ENCODE peak calls at places on chromosomes 2 and 18, in five cellular contexts. One of them, this sample, is unnamed.

GRCh38 chr2:241744028-241744754 is 9.8 kb downstream of the D2HGDH start:
- DNase-seq in RWPE1: no peak
- DNase-seq in WTC11: no peak
- DNase-seq in mesothelial cell of epicardium: no peak
- DNase-seq in fibroblast of the aortic adventitia: no peak
- DNase-seq in this sample: no peak

GRCh38 chr2:188477564-188478086 is 186.0 kb downstream of the GULP1 start:
- DNase-seq in RWPE1: no peak
- DNase-seq in WTC11: no peak
- DNase-seq in mesothelial cell of epicardium: no peak
- DNase-seq in fibroblast of the aortic adventitia: no peak
- DNase-seq in this sample: no peak

GRCh38 chr2:17580319-17580715 is 39.8 kb downstream of the VSNL1 start:
- DNase-seq in RWPE1: no peak
- DNase-seq in WTC11: no peak
- DNase-seq in mesothelial cell of epicardium: no peak
- DNase-seq in fibroblast of the aortic adventitia: no peak
- DNase-seq in this sample: no peak

GRCh38 chr18:50009772-50010171 is 185.2 kb downstream of the MYO5B start:
- DNase-seq in RWPE1: peak; percentile 10
- DNase-seq in WTC11: peak; percentile 64
- DNase-seq in mesothelial cell of epicardium: no peak
- DNase-seq in fibroblast of the aortic adventitia: peak; percentile 18
- DNase-seq in this sample: peak; percentile 28

GRCh38 chr2:219082332-219082958 is 21.7 kb upstream of the IHH start:
- DNase-seq in RWPE1: no peak
- DNase-seq in WTC11: no peak
- DNase-seq in mesothelial cell of epicardium: no peak
- DNase-seq in fibroblast of the aortic adventitia: peak; percentile 42
- DNase-seq in this sample: no peak

GRCh38 chr2:169734172-169734847 is 678 bp downstream of the KLHL23 start:
- DNase-seq in RWPE1: peak; percentile 27
- DNase-seq in WTC11: peak; percentile 55
- DNase-seq in mesothelial cell of epicardium: peak; percentile 69
- DNase-seq in fibroblast of the aortic adventitia: no peak
- DNase-seq in this sample: peak; percentile 67

GRCh38 chr18:7855051-7855450 is 287.9 kb downstream of the PTPRM start:
- DNase-seq in RWPE1: no peak
- DNase-seq in WTC11: no peak
- DNase-seq in mesothelial cell of epicardium: no peak
- DNase-seq in fibroblast of the aortic adventitia: no peak
- DNase-seq in this sample: no peak

GRCh38 chr18:44232500-44232899 is 448.2 kb upstream of the SETBP1 start:
- DNase-seq in RWPE1: no peak
- DNase-seq in WTC11: no peak
- DNase-seq in mesothelial cell of epicardium: no peak
- DNase-seq in fibroblast of the aortic adventitia: no peak
- DNase-seq in this sample: no peak

GRCh38 chr18:59220164-59220783 is 316 bp downstream of the GRP start:
- DNase-seq in RWPE1: no peak
- DNase-seq in WTC11: peak; percentile 34
- DNase-seq in mesothelial cell of epicardium: no peak
- DNase-seq in fibroblast of the aortic adventitia: no peak
- DNase-seq in this sample: peak; percentile 55

GRCh38 chr2:112701092-112701491 is 19.7 kb upstream of the NT5DC4 start:
- DNase-seq in RWPE1: no peak
- DNase-seq in WTC11: no peak
- DNase-seq in mesothelial cell of epicardium: no peak
- DNase-seq in fibroblast of the aortic adventitia: peak; percentile 59
- DNase-seq in this sample: no peak

GRCh38 chr18:48183613-48184012 is 225.6 kb downstream of the ZBTB7C start:
- DNase-seq in RWPE1: no peak
- DNase-seq in WTC11: no peak
- DNase-seq in mesothelial cell of epicardium: no peak
- DNase-seq in fibroblast of the aortic adventitia: no peak
- DNase-seq in this sample: no peak

GRCh38 chr2:100397117-100397860 is 20.2 kb downstream of the CHST10 start:
- DNase-seq in RWPE1: no peak
- DNase-seq in WTC11: no peak
- DNase-seq in mesothelial cell of epicardium: no peak
- DNase-seq in fibroblast of the aortic adventitia: no peak
- DNase-seq in this sample: no peak

GRCh38 chr2:119248751-119249150 is 25.1 kb downstream of the STEAP3 start:
- DNase-seq in RWPE1: no peak
- DNase-seq in WTC11: no peak
- DNase-seq in mesothelial cell of epicardium: no peak
- DNase-seq in fibroblast of the aortic adventitia: no peak
- DNase-seq in this sample: no peak

GRCh38 chr2:222733846-222734689 is 62.6 kb downstream of the MOGAT1 start:
- DNase-seq in RWPE1: no peak
- DNase-seq in WTC11: no peak
- DNase-seq in mesothelial cell of epicardium: no peak
- DNase-seq in fibroblast of the aortic adventitia: peak; percentile 39
- DNase-seq in this sample: no peak

GRCh38 chr2:123453046-123453445 is 572.0 kb upstream of the CNTNAP5 start:
- DNase-seq in RWPE1: no peak
- DNase-seq in WTC11: no peak
- DNase-seq in mesothelial cell of epicardium: no peak
- DNase-seq in fibroblast of the aortic adventitia: no peak
- DNase-seq in this sample: no peak

GRCh38 chr2:241213567-241213966 is 25.1 kb downstream of the ANO7 start:
- DNase-seq in RWPE1: no peak
- DNase-seq in WTC11: no peak
- DNase-seq in mesothelial cell of epicardium: no peak
- DNase-seq in fibroblast of the aortic adventitia: no peak
- DNase-seq in this sample: no peak

GRCh38 chr2:94622113-94622618 is 249.1 kb upstream of the TEKT4 start:
- DNase-seq in RWPE1: no peak
- DNase-seq in WTC11: no peak
- DNase-seq in mesothelial cell of epicardium: no peak
- DNase-seq in fibroblast of the aortic adventitia: no peak
- DNase-seq in this sample: no peak

GRCh38 chr2:167294031-167294774 is 405.9 kb downstream of the XIRP2 start:
- DNase-seq in RWPE1: no peak
- DNase-seq in WTC11: peak; percentile 65
- DNase-seq in mesothelial cell of epicardium: no peak
- DNase-seq in fibroblast of the aortic adventitia: peak; percentile 26
- DNase-seq in this sample: peak; percentile 49

GRCh38 chr18:61606068-61606660 is 272.9 kb downstream of the CDH20 start:
- DNase-seq in RWPE1: peak; percentile 36
- DNase-seq in WTC11: peak; percentile 48
- DNase-seq in mesothelial cell of epicardium: peak; percentile 55
- DNase-seq in fibroblast of the aortic adventitia: peak; percentile 56
- DNase-seq in this sample: peak; percentile 63

GRCh38 chr2:149068996-149069888 is 30.7 kb downstream of the LYPD6B start:
- DNase-seq in RWPE1: no peak
- DNase-seq in WTC11: no peak
- DNase-seq in mesothelial cell of epicardium: no peak
- DNase-seq in fibroblast of the aortic adventitia: peak; percentile 89
- DNase-seq in this sample: no peak

GRCh38 chr2:173652731-173653426 is 298.2 kb downstream of the CDCA7 start:
- DNase-seq in RWPE1: peak; percentile 90
- DNase-seq in WTC11: no peak
- DNase-seq in mesothelial cell of epicardium: no peak
- DNase-seq in fibroblast of the aortic adventitia: peak; percentile 96
- DNase-seq in this sample: no peak

GRCh38 chr18:44545359-44545985 is 135.2 kb upstream of the SETBP1 start:
- DNase-seq in RWPE1: no peak
- DNase-seq in WTC11: no peak
- DNase-seq in mesothelial cell of epicardium: no peak
- DNase-seq in fibroblast of the aortic adventitia: no peak
- DNase-seq in this sample: no peak

GRCh38 chr2:235692076-235692475 is 198.2 kb downstream of the AGAP1 start:
- DNase-seq in RWPE1: no peak
- DNase-seq in WTC11: no peak
- DNase-seq in mesothelial cell of epicardium: no peak
- DNase-seq in fibroblast of the aortic adventitia: no peak
- DNase-seq in this sample: no peak

GRCh38 chr2:65622499-65622898 is 190.1 kb upstream of the SPRED2 start:
- DNase-seq in RWPE1: no peak
- DNase-seq in WTC11: no peak
- DNase-seq in mesothelial cell of epicardium: no peak
- DNase-seq in fibroblast of the aortic adventitia: no peak
- DNase-seq in this sample: no peak

GRCh38 chr2:216465580-216466197 is 33.0 kb upstream of the RPL37A start:
- DNase-seq in RWPE1: no peak
- DNase-seq in WTC11: no peak
- DNase-seq in mesothelial cell of epicardium: no peak
- DNase-seq in fibroblast of the aortic adventitia: no peak
- DNase-seq in this sample: peak; percentile 34

GRCh38 chr2:54481686-54482085 is 25.6 kb downstream of the SPTBN1 start:
- DNase-seq in RWPE1: no peak
- DNase-seq in WTC11: no peak
- DNase-seq in mesothelial cell of epicardium: no peak
- DNase-seq in fibroblast of the aortic adventitia: no peak
- DNase-seq in this sample: no peak

GRCh38 chr2:73054980-73055379 is 16.5 kb downstream of the SFXN5 start:
- DNase-seq in RWPE1: no peak
- DNase-seq in WTC11: no peak
- DNase-seq in mesothelial cell of epicardium: no peak
- DNase-seq in fibroblast of the aortic adventitia: no peak
- DNase-seq in this sample: no peak

GRCh38 chr18:36158261-36158867 is 28.7 kb downstream of the ELP2 start:
- DNase-seq in RWPE1: no peak
- DNase-seq in WTC11: no peak
- DNase-seq in mesothelial cell of epicardium: no peak
- DNase-seq in fibroblast of the aortic adventitia: peak; percentile 80
- DNase-seq in this sample: no peak

GRCh38 chr18:47795448-47795843 is 135.0 kb downstream of the SMAD2 start:
- DNase-seq in RWPE1: no peak
- DNase-seq in WTC11: no peak
- DNase-seq in mesothelial cell of epicardium: no peak
- DNase-seq in fibroblast of the aortic adventitia: no peak
- DNase-seq in this sample: no peak

GRCh38 chr2:64143154-64144056 is 815 bp downstream of the PELI1 start:
- DNase-seq in RWPE1: peak; percentile 36
- DNase-seq in WTC11: peak; percentile 53
- DNase-seq in mesothelial cell of epicardium: peak; percentile 66
- DNase-seq in fibroblast of the aortic adventitia: peak; percentile 51
- DNase-seq in this sample: peak; percentile 65

GRCh38 chr2:27889774-27890145 is 427 bp downstream of the RBKS start:
- DNase-seq in RWPE1: no peak
- DNase-seq in WTC11: no peak
- DNase-seq in mesothelial cell of epicardium: no peak
- DNase-seq in fibroblast of the aortic adventitia: no peak
- DNase-seq in this sample: no peak

DNA sequence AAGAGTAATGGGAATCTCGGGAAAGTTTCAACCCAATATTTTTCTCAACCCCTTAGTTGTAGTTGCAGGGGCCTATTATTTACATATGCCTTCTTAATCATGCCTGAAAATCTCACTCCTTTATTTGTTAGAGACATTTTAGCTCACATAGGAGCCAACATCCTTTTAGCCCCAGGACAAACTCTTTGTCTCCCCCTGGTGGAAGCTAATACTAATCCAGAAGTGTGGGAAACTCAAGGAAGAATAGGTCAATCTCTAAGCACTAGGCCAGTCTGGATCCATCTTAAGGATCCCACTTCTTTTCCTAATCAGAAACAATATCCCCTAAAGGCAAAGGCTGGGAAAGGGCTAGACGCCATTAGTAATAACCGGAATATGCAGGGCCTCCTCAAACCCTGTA is 550.9 kb upstream of the PKDCC start:
- DNase-seq in RWPE1: no peak
- DNase-seq in WTC11: no peak
- DNase-seq in mesothelial cell of epicardium: no peak
- DNase-seq in fibroblast of the aortic adventitia: no peak
- DNase-seq in this sample: no peak
- TF ChIP-seq CTCF in RWPE1: no peak
- TF ChIP-seq CTCF in WTC11: no peak
- TF ChIP-seq CTCF in mesothelial cell of epicardium: no peak
- TF ChIP-seq CTCF in fibroblast of the aortic adventitia: no peak
- TF ChIP-seq CTCF in this sample: no peak

DNA sequence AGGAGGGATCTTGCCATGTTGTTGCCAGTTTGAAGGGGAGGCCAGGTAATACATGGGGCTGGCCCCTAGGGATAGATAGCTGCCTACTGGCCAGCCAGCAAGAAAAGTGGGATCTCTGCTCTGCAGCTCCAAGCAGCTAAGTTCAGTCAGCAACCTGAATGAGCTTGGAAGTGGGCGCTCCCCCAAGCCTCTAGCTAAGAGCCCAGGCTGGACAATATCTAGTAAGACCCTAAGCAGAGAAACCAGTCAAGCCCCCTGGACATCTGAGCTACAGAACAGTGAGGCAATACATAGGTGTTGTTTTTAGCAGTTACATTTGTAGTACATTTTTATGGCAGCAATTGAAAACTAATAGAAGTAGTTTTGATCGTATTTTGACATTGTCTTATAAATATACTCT is 409.8 kb upstream of the SMIM21 start:
- DNase-seq in RWPE1: no peak
- DNase-seq in WTC11: no peak
- DNase-seq in mesothelial cell of epicardium: no peak
- DNase-seq in fibroblast of the aortic adventitia: no peak
- DNase-seq in this sample: no peak
- TF ChIP-seq CTCF in RWPE1: no peak
- TF ChIP-seq CTCF in WTC11: no peak
- TF ChIP-seq CTCF in mesothelial cell of epicardium: no peak
- TF ChIP-seq CTCF in fibroblast of the aortic adventitia: no peak
- TF ChIP-seq CTCF in this sample: no peak

DNA sequence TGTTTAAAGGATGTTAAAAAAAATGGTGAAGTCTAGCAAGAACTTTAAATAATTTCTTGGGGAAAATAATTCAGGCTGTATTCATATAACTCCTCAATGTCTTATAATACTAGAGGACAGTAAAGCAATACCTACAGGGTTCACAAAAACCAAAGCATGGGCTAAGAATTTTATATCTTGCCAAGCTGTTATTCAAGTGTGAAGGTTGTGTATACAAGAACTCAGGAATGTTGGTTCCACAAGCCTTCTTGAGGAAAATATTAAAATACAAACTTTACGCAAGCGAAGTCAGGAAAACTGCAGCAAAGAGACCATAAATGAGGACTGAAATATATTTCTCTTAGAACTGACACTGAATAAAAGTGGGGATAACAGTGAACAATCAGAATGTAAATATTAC is 76.1 kb upstream of the DNAJC10 start:
- DNase-seq in RWPE1: no peak
- DNase-seq in WTC11: no peak
- DNase-seq in mesothelial cell of epicardium: no peak
- DNase-seq in fibroblast of the aortic adventitia: no peak
- DNase-seq in this sample: no peak
- TF ChIP-seq CTCF in RWPE1: no peak
- TF ChIP-seq CTCF in WTC11: no peak
- TF ChIP-seq CTCF in mesothelial cell of epicardium: no peak
- TF ChIP-seq CTCF in fibroblast of the aortic adventitia: no peak
- TF ChIP-seq CTCF in this sample: no peak

DNA sequence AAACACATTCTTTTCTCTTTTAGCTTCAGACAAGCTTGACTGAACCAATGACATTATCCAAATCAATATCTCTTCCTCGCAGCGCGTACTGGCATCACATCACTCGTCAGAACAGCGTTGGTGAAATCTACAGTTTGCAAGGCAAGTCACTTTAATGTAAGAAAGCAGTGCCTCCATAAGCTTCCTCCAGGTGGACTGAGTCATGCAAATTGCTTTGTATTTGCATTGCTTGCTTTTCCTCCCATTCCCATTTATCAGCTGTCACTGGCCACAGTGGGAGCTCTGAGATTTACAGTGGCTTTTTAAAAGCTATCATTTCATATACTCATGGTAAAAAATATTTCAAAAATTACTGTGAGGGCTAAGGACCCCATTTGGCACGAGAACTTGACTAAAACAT is 189.9 kb downstream of the CD226 start:
- DNase-seq in RWPE1: no peak
- DNase-seq in WTC11: no peak
- DNase-seq in mesothelial cell of epicardium: no peak
- DNase-seq in fibroblast of the aortic adventitia: peak; percentile 35
- DNase-seq in this sample: no peak
- TF ChIP-seq CTCF in RWPE1: no peak
- TF ChIP-seq CTCF in WTC11: no peak
- TF ChIP-seq CTCF in mesothelial cell of epicardium: no peak
- TF ChIP-seq CTCF in fibroblast of the aortic adventitia: peak; percentile 10
- TF ChIP-seq CTCF in this sample: no peak